ENCODE peak calls at places on chromosomes 7 and 10, in eight cellular contexts. One of them, this sample, is unnamed.
A peak's percentile ranks its signal among the peaks of the same experiment; 100 is the strongest.

GRCh38 chr10:89534826-89535166 is 598 bp downstream of the SLC16A12 start:
- DNase-seq in mammary epithelial cell: no peak
- DNase-seq in CD8-positive, alpha-beta T cell: no peak
- DNase-seq in left lung: no peak
- DNase-seq in lower lobe of right lung: no peak
- DNase-seq in brain microvascular endothelial cell: no peak
- DNase-seq in uterus: no peak
- DNase-seq in transverse colon: no peak
- DNase-seq in this sample: no peak

GRCh38 chr10:2981361-2981801 is 86.0 kb upstream of the PFKP start:
- DNase-seq in brain microvascular endothelial cell: no peak
- DNase-seq in uterus: no peak
- DNase-seq in mammary epithelial cell: no peak
- DNase-seq in transverse colon: no peak
- DNase-seq in lower lobe of right lung: no peak
- DNase-seq in left lung: no peak
- DNase-seq in CD8-positive, alpha-beta T cell: no peak
- DNase-seq in this sample: no peak

GRCh38 chr7:21354284-21354683 is 73.6 kb upstream of the SP4 start:
- DNase-seq in transverse colon: no peak
- DNase-seq in CD8-positive, alpha-beta T cell: no peak
- DNase-seq in left lung: no peak
- DNase-seq in brain microvascular endothelial cell: no peak
- DNase-seq in mammary epithelial cell: no peak
- DNase-seq in lower lobe of right lung: no peak
- DNase-seq in uterus: no peak
- DNase-seq in this sample: no peak

GRCh38 chr7:38731195-38731594 is 100.0 kb upstream of the AMPH start:
- DNase-seq in uterus: no peak
- DNase-seq in lower lobe of right lung: no peak
- DNase-seq in mammary epithelial cell: peak; percentile 57
- DNase-seq in left lung: no peak
- DNase-seq in brain microvascular endothelial cell: peak; percentile 48
- DNase-seq in CD8-positive, alpha-beta T cell: no peak
- DNase-seq in transverse colon: no peak
- DNase-seq in this sample: no peak

GRCh38 chr10:101161494-101162299 is 30.6 kb downstream of the TLX1 start:
- DNase-seq in brain microvascular endothelial cell: peak; percentile 50
- DNase-seq in mammary epithelial cell: peak; percentile 71
- DNase-seq in transverse colon: peak; percentile 72
- DNase-seq in left lung: peak; percentile 68
- DNase-seq in uterus: peak; percentile 57
- DNase-seq in lower lobe of right lung: peak; percentile 70
- DNase-seq in CD8-positive, alpha-beta T cell: peak; percentile 70
- DNase-seq in this sample: peak; percentile 58

GRCh38 chr7:6228865-6229264 is 43.6 kb downstream of the CYTH3 start:
- DNase-seq in mammary epithelial cell: no peak
- DNase-seq in uterus: no peak
- DNase-seq in transverse colon: no peak
- DNase-seq in brain microvascular endothelial cell: peak; percentile 60
- DNase-seq in lower lobe of right lung: no peak
- DNase-seq in CD8-positive, alpha-beta T cell: no peak
- DNase-seq in left lung: no peak
- DNase-seq in this sample: no peak

GRCh38 chr10:109886037-109886787 is 37.1 kb downstream of the XPNPEP1 start:
- DNase-seq in uterus: no peak
- DNase-seq in left lung: no peak
- DNase-seq in mammary epithelial cell: no peak
- DNase-seq in lower lobe of right lung: no peak
- DNase-seq in brain microvascular endothelial cell: no peak
- DNase-seq in CD8-positive, alpha-beta T cell: no peak
- DNase-seq in transverse colon: no peak
- DNase-seq in this sample: no peak

GRCh38 chr7:114488696-114489095 is 74.1 kb downstream of the FOXP2 start:
- DNase-seq in brain microvascular endothelial cell: no peak
- DNase-seq in lower lobe of right lung: no peak
- DNase-seq in uterus: no peak
- DNase-seq in left lung: no peak
- DNase-seq in transverse colon: no peak
- DNase-seq in CD8-positive, alpha-beta T cell: no peak
- DNase-seq in mammary epithelial cell: no peak
- DNase-seq in this sample: no peak

GRCh38 chr7:54260868-54261475 is 281.2 kb upstream of the VSTM2A start:
- DNase-seq in brain microvascular endothelial cell: no peak
- DNase-seq in uterus: no peak
- DNase-seq in left lung: no peak
- DNase-seq in transverse colon: no peak
- DNase-seq in lower lobe of right lung: no peak
- DNase-seq in CD8-positive, alpha-beta T cell: no peak
- DNase-seq in mammary epithelial cell: peak; percentile 97
- DNase-seq in this sample: no peak

GRCh38 chr10:73577788-73578187 is 13.4 kb downstream of the USP54 start:
- DNase-seq in lower lobe of right lung: peak; percentile 69
- DNase-seq in uterus: peak; percentile 71
- DNase-seq in transverse colon: peak; percentile 63
- DNase-seq in brain microvascular endothelial cell: no peak
- DNase-seq in left lung: peak; percentile 83
- DNase-seq in mammary epithelial cell: peak; percentile 83
- DNase-seq in CD8-positive, alpha-beta T cell: no peak
- DNase-seq in this sample: peak; percentile 85

DNA sequence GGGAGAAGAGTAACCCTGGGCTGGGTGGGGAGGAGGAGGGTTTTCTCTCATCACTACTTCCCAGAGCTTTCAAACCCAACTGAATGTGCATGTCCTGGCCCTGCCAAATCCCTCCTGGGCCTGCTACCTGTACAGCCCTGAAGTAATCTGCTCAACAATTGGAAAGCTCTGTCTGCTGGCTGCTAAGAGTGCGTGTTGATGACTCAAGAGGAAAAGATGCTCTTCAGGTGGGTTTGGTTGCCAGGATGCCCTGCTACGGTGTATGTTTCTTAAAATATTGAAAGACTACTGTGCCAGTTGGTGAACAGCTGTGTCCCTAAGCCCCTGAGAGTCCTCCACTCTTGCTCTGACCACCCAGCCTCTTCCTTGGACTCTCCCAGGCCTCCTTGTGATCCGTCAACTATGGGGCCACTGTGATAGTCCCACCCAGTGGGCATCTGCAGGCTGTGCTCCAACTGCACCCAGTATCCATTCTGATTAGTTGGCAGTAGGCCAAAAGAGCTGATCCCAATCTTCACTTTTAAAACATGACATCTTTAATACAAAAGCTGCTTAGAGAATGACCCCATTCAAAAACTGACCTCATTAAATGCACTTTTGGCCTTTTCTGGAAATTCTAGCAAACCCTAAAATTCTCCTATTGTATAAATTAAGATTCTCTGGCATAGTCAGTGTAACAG is 85.6 kb downstream of the AOAH start:
- DNase-seq in mammary epithelial cell: no peak
- DNase-seq in transverse colon: no peak
- DNase-seq in lower lobe of right lung: no peak
- DNase-seq in left lung: no peak
- DNase-seq in brain microvascular endothelial cell: no peak
- DNase-seq in CD8-positive, alpha-beta T cell: peak; percentile 25
- DNase-seq in uterus: no peak
- DNase-seq in this sample: no peak
- H3K27ac ChIP-seq in mammary epithelial cell: no peak overlapping the region
- H3K27ac ChIP-seq in transverse colon: no peak overlapping the region
- H3K27ac ChIP-seq in lower lobe of right lung: no peak overlapping the region
- H3K27ac ChIP-seq in left lung: no peak overlapping the region
- H3K27ac ChIP-seq in brain microvascular endothelial cell: no peak overlapping the region
- H3K27ac ChIP-seq in CD8-positive, alpha-beta T cell: peak overlapping the region; percentile 65
- H3K27ac ChIP-seq in uterus: no peak overlapping the region
- H3K27ac ChIP-seq in this sample: no peak overlapping the region

GRCh38 chr10:69868821-69869220 is 67.1 kb downstream of the COL13A1 start:
- DNase-seq in uterus: no peak
- DNase-seq in CD8-positive, alpha-beta T cell: no peak
- DNase-seq in mammary epithelial cell: no peak
- DNase-seq in lower lobe of right lung: no peak
- DNase-seq in brain microvascular endothelial cell: no peak
- DNase-seq in transverse colon: no peak
- DNase-seq in left lung: no peak
- DNase-seq in this sample: no peak

GRCh38 chr10:69871074-69871473 is 69.4 kb downstream of the COL13A1 start:
- DNase-seq in mammary epithelial cell: no peak
- DNase-seq in transverse colon: no peak
- DNase-seq in lower lobe of right lung: no peak
- DNase-seq in left lung: no peak
- DNase-seq in brain microvascular endothelial cell: no peak
- DNase-seq in CD8-positive, alpha-beta T cell: no peak
- DNase-seq in uterus: no peak
- DNase-seq in this sample: no peak

GRCh38 chr10:69872326-69872725 is 70.6 kb downstream of the COL13A1 start:
- DNase-seq in left lung: no peak
- DNase-seq in transverse colon: no peak
- DNase-seq in lower lobe of right lung: no peak
- DNase-seq in CD8-positive, alpha-beta T cell: no peak
- DNase-seq in uterus: no peak
- DNase-seq in brain microvascular endothelial cell: no peak
- DNase-seq in mammary epithelial cell: no peak
- DNase-seq in this sample: no peak

GRCh38 chr10:69869291-69869841 is 67.7 kb downstream of the COL13A1 start:
- DNase-seq in uterus: no peak
- DNase-seq in mammary epithelial cell: peak; percentile 78
- DNase-seq in left lung: no peak
- DNase-seq in transverse colon: peak; percentile 79
- DNase-seq in lower lobe of right lung: no peak
- DNase-seq in brain microvascular endothelial cell: peak; percentile 18
- DNase-seq in CD8-positive, alpha-beta T cell: no peak
- DNase-seq in this sample: no peak

GRCh38 chr10:69870591-69870990 is 68.9 kb downstream of the COL13A1 start:
- DNase-seq in transverse colon: no peak
- DNase-seq in brain microvascular endothelial cell: no peak
- DNase-seq in lower lobe of right lung: no peak
- DNase-seq in mammary epithelial cell: no peak
- DNase-seq in CD8-positive, alpha-beta T cell: no peak
- DNase-seq in left lung: no peak
- DNase-seq in uterus: no peak
- DNase-seq in this sample: no peak
- TF ChIP-seq CTCF in transverse colon: no peak
- TF ChIP-seq CTCF in brain microvascular endothelial cell: no peak
- TF ChIP-seq CTCF in lower lobe of right lung: no peak
- TF ChIP-seq CTCF in mammary epithelial cell: no peak
- TF ChIP-seq CTCF in CD8-positive, alpha-beta T cell: no peak
- TF ChIP-seq CTCF in left lung: no peak
- TF ChIP-seq CTCF in uterus: no peak
- TF ChIP-seq CTCF in this sample: no peak

GRCh38 chr10:11595395-11595692 is 16.1 kb downstream of the USP6NL start:
- DNase-seq in CD8-positive, alpha-beta T cell: no peak
- DNase-seq in left lung: no peak
- DNase-seq in transverse colon: no peak
- DNase-seq in uterus: no peak
- DNase-seq in lower lobe of right lung: no peak
- DNase-seq in mammary epithelial cell: peak; percentile 18
- DNase-seq in brain microvascular endothelial cell: peak; percentile 73
- DNase-seq in this sample: no peak
- H3K27ac ChIP-seq in CD8-positive, alpha-beta T cell: no peak overlapping the region
- H3K27ac ChIP-seq in left lung: no peak overlapping the region
- H3K27ac ChIP-seq in transverse colon: no peak overlapping the region
- H3K27ac ChIP-seq in uterus: no peak overlapping the region
- H3K27ac ChIP-seq in lower lobe of right lung: no peak overlapping the region
- H3K27ac ChIP-seq in mammary epithelial cell: no peak overlapping the region
- H3K27ac ChIP-seq in brain microvascular endothelial cell: no peak overlapping the region
- H3K27ac ChIP-seq in this sample: no peak overlapping the region

GRCh38 chr10:95516774-95517373 is 44.3 kb downstream of the SORBS1 start:
- DNase-seq in uterus: no peak
- DNase-seq in transverse colon: no peak
- DNase-seq in mammary epithelial cell: no peak
- DNase-seq in CD8-positive, alpha-beta T cell: no peak
- DNase-seq in left lung: no peak
- DNase-seq in lower lobe of right lung: no peak
- DNase-seq in brain microvascular endothelial cell: no peak
- DNase-seq in this sample: no peak

GRCh38 chr10:95517536-95518454 is 43.4 kb downstream of the SORBS1 start:
- DNase-seq in lower lobe of right lung: no peak
- DNase-seq in left lung: no peak
- DNase-seq in brain microvascular endothelial cell: peak; percentile 28
- DNase-seq in uterus: no peak
- DNase-seq in transverse colon: no peak
- DNase-seq in CD8-positive, alpha-beta T cell: no peak
- DNase-seq in mammary epithelial cell: peak; percentile 6
- DNase-seq in this sample: peak; percentile 53

GRCh38 chr10:95511314-95511713 is 49.9 kb downstream of the SORBS1 start:
- DNase-seq in transverse colon: no peak
- DNase-seq in mammary epithelial cell: no peak
- DNase-seq in brain microvascular endothelial cell: no peak
- DNase-seq in uterus: no peak
- DNase-seq in left lung: no peak
- DNase-seq in lower lobe of right lung: no peak
- DNase-seq in CD8-positive, alpha-beta T cell: no peak
- DNase-seq in this sample: no peak

GRCh38 chr10:95513008-95513589 is 48.1 kb downstream of the SORBS1 start:
- DNase-seq in left lung: no peak
- DNase-seq in lower lobe of right lung: peak; percentile 52
- DNase-seq in transverse colon: peak; percentile 41
- DNase-seq in uterus: no peak
- DNase-seq in CD8-positive, alpha-beta T cell: no peak
- DNase-seq in brain microvascular endothelial cell: no peak
- DNase-seq in mammary epithelial cell: no peak
- DNase-seq in this sample: peak; percentile 80

DNA sequence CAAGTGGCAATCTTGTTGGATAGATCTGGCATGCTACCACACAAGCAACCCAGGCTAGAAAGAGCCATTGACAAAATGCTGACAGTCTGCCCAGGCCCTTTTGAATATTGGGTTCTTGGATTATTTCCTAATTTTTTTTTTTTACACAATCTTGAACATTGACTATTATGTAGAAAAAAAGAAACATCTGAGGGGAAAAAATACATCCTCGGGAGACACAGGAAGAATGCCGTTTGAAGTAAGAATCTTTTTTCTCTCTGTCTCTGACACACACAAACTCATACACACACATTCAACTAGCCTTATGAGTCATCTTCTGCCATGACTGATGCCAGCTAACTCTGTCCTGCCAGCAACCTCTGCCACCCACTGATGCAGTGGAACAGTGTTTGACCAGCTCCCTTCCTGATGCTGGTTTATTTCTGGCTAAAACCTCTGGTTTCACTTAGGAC is 47.2 kb downstream of the SORBS1 start:
- DNase-seq in mammary epithelial cell: peak; percentile 77
- DNase-seq in CD8-positive, alpha-beta T cell: no peak
- DNase-seq in transverse colon: no peak
- DNase-seq in left lung: no peak
- DNase-seq in brain microvascular endothelial cell: no peak
- DNase-seq in uterus: peak; percentile 59
- DNase-seq in lower lobe of right lung: no peak
- DNase-seq in this sample: no peak
- TF ChIP-seq CTCF in mammary epithelial cell: no peak
- TF ChIP-seq CTCF in CD8-positive, alpha-beta T cell: no peak
- TF ChIP-seq CTCF in transverse colon: no peak
- TF ChIP-seq CTCF in left lung: no peak
- TF ChIP-seq CTCF in brain microvascular endothelial cell: no peak
- TF ChIP-seq CTCF in uterus: no peak
- TF ChIP-seq CTCF in lower lobe of right lung: no peak
- TF ChIP-seq CTCF in this sample: no peak